ENCODE peak calls at places on chromosomes 1 and 21, in ten cellular contexts. R, W, Q, M, O, T, S, E, V and F are unnamed samples.

GRCh38 chr1:43042773-43043470 is 84.3 kb upstream of the SLC2A1 start:
- DNase-seq in T (no peak), R (no peak), S (peak; percentile 21), W (no peak), V (no peak), O (no peak), M (no peak), Q (no peak), E (no peak), F (no peak)

GRCh38 chr21:45836694-45837670 is 144.6 kb upstream of the COL6A1 start:
- DNase-seq in M (no peak), O (no peak), S (peak; percentile 19), W (no peak), T (no peak), Q (no peak), E (no peak), V (no peak), R (no peak), F (peak; percentile 39)

GRCh38 chr21:26124896-26125295 is 45.7 kb downstream of the APP start:
- DNase-seq in S (no peak), M (no peak), W (no peak), Q (no peak), V (no peak), T (no peak), R (no peak), E (no peak), O (no peak), F (peak; percentile 38)

GRCh38 chr1:43639990-43640794 is 9.8 kb upstream of the KDM4A start:
- DNase-seq in W (peak; percentile 31), Q (no peak), R (no peak), M (no peak), V (no peak), E (no peak), S (no peak), O (no peak), T (no peak), F (no peak)

GRCh38 chr1:25695066-25695990 is 78.7 kb downstream of the MAN1C1 start:
- DNase-seq in R (no peak), W (peak; percentile 86), O (peak; percentile 99), M (peak; percentile 75), T (no peak), E (peak; percentile 86), S (peak; percentile 97), Q (peak; percentile 99), V (peak; percentile 95), F (peak; percentile 100)

GRCh38 chr1:36151845-36152203 is 2.5 kb upstream of the TRAPPC3 start:
- DNase-seq in O (no peak), W (peak; percentile 51), M (no peak), R (no peak), S (peak; percentile 39), T (no peak), V (no peak), Q (peak; percentile 35), E (no peak), F (no peak)

GRCh38 chr1:208117410-208117809 is 126.8 kb downstream of the PLXNA2 start:
- DNase-seq in O (no peak), M (no peak), W (no peak), Q (no peak), E (no peak), T (no peak), R (no peak), S (no peak), V (no peak), F (no peak)

GRCh38 chr1:207903767-207904166 is 7.2 kb downstream of the CD34 start:
- DNase-seq in T (no peak), V (no peak), W (no peak), S (peak; percentile 51), R (no peak), Q (peak; percentile 40), M (no peak), E (no peak), O (no peak), F (peak; percentile 18)

GRCh38 chr1:66335859-66336640 is 197.9 kb upstream of the SGIP1 start:
- DNase-seq in V (peak; percentile 85), T (no peak), Q (peak; percentile 91), M (peak; percentile 61), E (no peak), W (peak; percentile 82), R (no peak), O (peak; percentile 61), S (peak; percentile 48), F (peak; percentile 94)

GRCh38 chr1:228281631-228282328 is 73.9 kb downstream of the OBSCN start:
- DNase-seq in T (no peak), M (peak; percentile 35), R (peak; percentile 48), W (peak; percentile 19), S (no peak), E (no peak), V (no peak), Q (no peak), O (no peak), F (no peak)

GRCh38 chr1:211579434-211580302 is 707 bp upstream of the SLC30A1 start:
- DNase-seq in O (peak; percentile 23), W (peak; percentile 83), V (no peak), Q (no peak), E (peak; percentile 94), R (peak; percentile 70), M (peak; percentile 90), T (no peak), S (peak; percentile 70), F (no peak)

GRCh38 chr1:33641099-33641830 is 168.8 kb downstream of the ZSCAN20 start:
- DNase-seq in O (peak; percentile 14), T (no peak), Q (peak; percentile 23), E (peak; percentile 45), S (peak; percentile 26), W (no peak), V (no peak), R (no peak), M (no peak), F (peak; percentile 58)

GRCh38 chr21:35128526-35128925 is 79.4 kb upstream of the RUNX1 start:
- DNase-seq in R (no peak), E (no peak), V (no peak), M (no peak), T (no peak), Q (no peak), O (no peak), W (no peak), S (peak; percentile 34), F (no peak)
- H3K4me3 ChIP-seq in R (no peak overlapping the region), E (no peak overlapping the region), V (no peak overlapping the region), M (no peak overlapping the region), T (no peak overlapping the region), Q (no peak overlapping the region), O (no peak overlapping the region), W (no peak overlapping the region), S (no peak overlapping the region), F (no peak overlapping the region)

GRCh38 chr1:206469933-206470691 is at the start of gene IKBKE:
- DNase-seq in T (no peak), M (peak; percentile 76), R (no peak), V (peak; percentile 78), E (peak; percentile 79), W (peak; percentile 78), Q (peak; percentile 69), S (peak; percentile 85), O (peak; percentile 73), F (peak; percentile 79)
- TF ChIP-seq CTCF in T (no peak), M (no peak), R (peak; percentile 42), V (peak; percentile 22), E (peak; percentile 19), W (no peak), Q (peak; percentile 44), S (peak; percentile 45), O (peak; percentile 33), F (peak; percentile 60)

DNA sequence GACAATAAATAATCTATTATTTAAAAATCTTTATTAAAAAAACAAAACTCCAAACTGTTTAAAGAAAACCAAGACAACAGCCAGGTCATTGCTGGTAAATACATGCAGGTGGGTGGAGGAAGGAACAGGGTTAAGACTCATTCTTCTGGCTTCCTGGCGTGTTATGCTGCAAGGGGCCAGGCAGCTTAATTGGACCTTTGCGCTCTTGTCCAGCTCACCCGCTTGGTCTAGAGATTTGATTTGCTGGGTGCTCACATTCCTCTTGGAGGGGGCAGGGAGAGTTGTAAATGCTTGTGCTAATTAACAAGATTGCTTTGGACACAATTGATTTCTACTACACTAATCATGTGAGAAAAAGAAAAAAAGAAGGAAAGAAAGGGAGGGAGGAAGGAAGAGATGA is 10.5 kb downstream of the CEP104 start:
- DNase-seq in O (no peak), M (peak; percentile 4), E (no peak), V (no peak), Q (no peak), T (no peak), S (no peak), R (no peak), W (no peak), F (no peak)
- H3K4me3 ChIP-seq in O (no peak overlapping the region), M (no peak overlapping the region), E (no peak overlapping the region), V (no peak overlapping the region), Q (no peak overlapping the region), T (no peak overlapping the region), S (no peak overlapping the region), R (no peak overlapping the region), W (no peak overlapping the region), F (no peak overlapping the region)

GRCh38 chr1:197222780-197223179 is 45.3 kb upstream of the CRB1 start:
- DNase-seq in W (no peak), S (no peak), V (no peak), M (no peak), R (no peak), E (no peak), Q (no peak), T (no peak), O (no peak), F (no peak)

GRCh38 chr1:197222025-197222685 is 45.9 kb upstream of the CRB1 start:
- DNase-seq in E (no peak), S (no peak), R (no peak), V (no peak), Q (peak; percentile 37), O (no peak), M (no peak), T (no peak), W (peak; percentile 27), F (no peak)

GRCh38 chr1:197218857-197219256 is 49.2 kb upstream of the CRB1 start:
- DNase-seq in W (no peak), O (no peak), Q (no peak), E (no peak), T (no peak), M (no peak), S (no peak), R (no peak), V (no peak), F (no peak)

DNA sequence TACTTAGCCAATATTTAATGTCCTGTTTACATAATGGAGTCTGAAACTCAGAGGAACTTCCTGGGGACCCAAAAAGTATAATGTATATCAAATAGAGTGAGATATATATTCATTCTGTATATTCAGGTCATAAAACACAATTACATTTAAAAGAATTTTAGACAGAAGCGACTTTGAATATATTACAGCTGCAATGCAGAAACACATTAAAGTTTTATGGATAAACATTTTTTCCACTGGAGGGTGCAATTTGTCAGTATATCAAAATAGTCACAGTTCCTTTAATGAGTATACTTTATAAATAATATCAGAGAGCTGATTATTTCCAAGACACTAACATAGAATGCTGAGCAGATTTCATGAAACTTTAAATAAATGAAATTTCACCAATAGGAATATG is 43.9 kb upstream of the CRB1 start:
- DNase-seq in W (no peak), R (no peak), Q (no peak), T (no peak), E (no peak), M (no peak), O (no peak), V (no peak), S (peak; percentile 20), F (peak; percentile 32)
- TF ChIP-seq CTCF in W (no peak), R (no peak), Q (peak; percentile 32), T (no peak), E (peak; percentile 44), M (no peak), O (peak; percentile 35), V (no peak), S (peak; percentile 18), F (peak; percentile 42)

GRCh38 chr1:67684526-67685066 is 405 bp upstream of the GADD45A start:
- DNase-seq in T (no peak), V (no peak), R (no peak), O (no peak), M (no peak), S (no peak), Q (no peak), E (no peak), W (no peak), F (no peak)
- H3K4me3 ChIP-seq in T (peak overlapping the region; percentile 73), V (peak overlapping the region; percentile 98), R (peak overlapping the region; percentile 87), O (peak overlapping the region; percentile 28), M (peak overlapping the region; percentile 93), S (peak overlapping the region; percentile 95), Q (no peak overlapping the region), E (peak overlapping the region; percentile 10), W (peak overlapping the region; percentile 94), F (peak overlapping the region; percentile 48)